ENCODE peak calls at places on chromosomes 1 and 21, in eight cellular contexts. One of them, this sample, is unnamed.

GRCh38 chr1:226656201-226656600 is 82.9 kb downstream of the ITPKB start:
- DNase-seq in MCF 10A: no peak
- DNase-seq in pancreas: no peak
- DNase-seq in thoracic aorta: no peak
- DNase-seq in colonic mucosa: peak; percentile 60
- DNase-seq in fibroblast of pulmonary artery: no peak
- DNase-seq in A549: no peak
- DNase-seq in vagina: no peak
- DNase-seq in this sample: no peak

GRCh38 chr1:1063945-1064831 is 9.9 kb downstream of the RNF223 start:
- DNase-seq in MCF 10A: peak; percentile 85
- DNase-seq in pancreas: peak; percentile 87
- DNase-seq in thoracic aorta: no peak
- DNase-seq in colonic mucosa: peak; percentile 73
- DNase-seq in fibroblast of pulmonary artery: peak; percentile 83
- DNase-seq in A549: peak; percentile 67
- DNase-seq in vagina: no peak
- DNase-seq in this sample: peak; percentile 53

GRCh38 chr1:215262106-215262505 is 179.6 kb downstream of the KCNK2 start:
- DNase-seq in MCF 10A: no peak
- DNase-seq in pancreas: no peak
- DNase-seq in thoracic aorta: no peak
- DNase-seq in colonic mucosa: no peak
- DNase-seq in fibroblast of pulmonary artery: no peak
- DNase-seq in A549: no peak
- DNase-seq in vagina: no peak
- DNase-seq in this sample: no peak

GRCh38 chr1:230425252-230426061 is 675 bp downstream of the PGBD5 start:
- DNase-seq in MCF 10A: no peak
- DNase-seq in pancreas: peak; percentile 68
- DNase-seq in thoracic aorta: no peak
- DNase-seq in colonic mucosa: no peak
- DNase-seq in fibroblast of pulmonary artery: no peak
- DNase-seq in A549: no peak
- DNase-seq in vagina: no peak
- DNase-seq in this sample: no peak

GRCh38 chr1:190373705-190374336 is 103.8 kb downstream of the BRINP3 start:
- DNase-seq in MCF 10A: peak; percentile 67
- DNase-seq in pancreas: no peak
- DNase-seq in thoracic aorta: no peak
- DNase-seq in colonic mucosa: no peak
- DNase-seq in fibroblast of pulmonary artery: peak; percentile 49
- DNase-seq in A549: no peak
- DNase-seq in vagina: no peak
- DNase-seq in this sample: no peak

GRCh38 chr1:84862810-84863251 is 30.2 kb downstream of the LPAR3 start:
- DNase-seq in MCF 10A: no peak
- DNase-seq in pancreas: no peak
- DNase-seq in thoracic aorta: no peak
- DNase-seq in colonic mucosa: no peak
- DNase-seq in fibroblast of pulmonary artery: no peak
- DNase-seq in A549: no peak
- DNase-seq in vagina: no peak
- DNase-seq in this sample: no peak

GRCh38 chr1:63272811-63273210 is 49.6 kb upstream of the FOXD3 start:
- DNase-seq in MCF 10A: no peak
- DNase-seq in pancreas: no peak
- DNase-seq in thoracic aorta: no peak
- DNase-seq in colonic mucosa: no peak
- DNase-seq in fibroblast of pulmonary artery: no peak
- DNase-seq in A549: no peak
- DNase-seq in vagina: no peak
- DNase-seq in this sample: no peak

GRCh38 chr1:15277933-15278332 is 30.9 kb downstream of the FHAD1 start:
- DNase-seq in MCF 10A: no peak
- DNase-seq in pancreas: no peak
- DNase-seq in thoracic aorta: no peak
- DNase-seq in colonic mucosa: no peak
- DNase-seq in fibroblast of pulmonary artery: no peak
- DNase-seq in A549: no peak
- DNase-seq in vagina: no peak
- DNase-seq in this sample: no peak

GRCh38 chr1:6111571-6111970 is 65.9 kb downstream of the KCNAB2 start:
- DNase-seq in MCF 10A: peak; percentile 81
- DNase-seq in pancreas: peak; percentile 32
- DNase-seq in thoracic aorta: no peak
- DNase-seq in colonic mucosa: no peak
- DNase-seq in fibroblast of pulmonary artery: no peak
- DNase-seq in A549: no peak
- DNase-seq in vagina: no peak
- DNase-seq in this sample: no peak

GRCh38 chr1:62358974-62359373 is 39.7 kb upstream of the KANK4 start:
- DNase-seq in MCF 10A: no peak
- DNase-seq in pancreas: no peak
- DNase-seq in thoracic aorta: no peak
- DNase-seq in colonic mucosa: no peak
- DNase-seq in fibroblast of pulmonary artery: no peak
- DNase-seq in A549: no peak
- DNase-seq in vagina: no peak
- DNase-seq in this sample: no peak

GRCh38 chr1:37513795-37514349 is 694 bp downstream of the MEAF6 start:
- DNase-seq in MCF 10A: peak; percentile 23
- DNase-seq in pancreas: peak; percentile 67
- DNase-seq in thoracic aorta: no peak
- DNase-seq in colonic mucosa: peak; percentile 34
- DNase-seq in fibroblast of pulmonary artery: no peak
- DNase-seq in A549: no peak
- DNase-seq in vagina: no peak
- DNase-seq in this sample: peak; percentile 1

GRCh38 chr1:64471218-64471719 is 1.3 kb downstream of the CACHD1 start:
- DNase-seq in MCF 10A: peak; percentile 25
- DNase-seq in pancreas: peak; percentile 77
- DNase-seq in thoracic aorta: no peak
- DNase-seq in colonic mucosa: peak; percentile 39
- DNase-seq in fibroblast of pulmonary artery: peak; percentile 9
- DNase-seq in A549: no peak
- DNase-seq in vagina: no peak
- DNase-seq in this sample: peak; percentile 12

GRCh38 chr1:218171302-218171893 is 113.7 kb upstream of the RRP15 start:
- DNase-seq in MCF 10A: peak; percentile 68
- DNase-seq in pancreas: no peak
- DNase-seq in thoracic aorta: no peak
- DNase-seq in colonic mucosa: no peak
- DNase-seq in fibroblast of pulmonary artery: peak; percentile 66
- DNase-seq in A549: peak; percentile 7
- DNase-seq in vagina: no peak
- DNase-seq in this sample: peak; percentile 28

GRCh38 chr21:45768741-45769049 is 125.2 kb downstream of the PCBP3 start:
- DNase-seq in MCF 10A: peak; percentile 18
- DNase-seq in pancreas: no peak
- DNase-seq in thoracic aorta: no peak
- DNase-seq in colonic mucosa: no peak
- DNase-seq in fibroblast of pulmonary artery: no peak
- DNase-seq in A549: no peak
- DNase-seq in vagina: no peak
- DNase-seq in this sample: no peak

GRCh38 chr1:17943506-17943905 is 164.1 kb upstream of the IGSF21 start:
- DNase-seq in MCF 10A: no peak
- DNase-seq in pancreas: no peak
- DNase-seq in thoracic aorta: no peak
- DNase-seq in colonic mucosa: no peak
- DNase-seq in fibroblast of pulmonary artery: no peak
- DNase-seq in A549: no peak
- DNase-seq in vagina: no peak
- DNase-seq in this sample: no peak

GRCh38 chr1:173914366-173914871 is 2.7 kb downstream of the SERPINC1 start:
- DNase-seq in MCF 10A: peak; percentile 79
- DNase-seq in pancreas: no peak
- DNase-seq in thoracic aorta: no peak
- DNase-seq in colonic mucosa: peak; percentile 29
- DNase-seq in fibroblast of pulmonary artery: peak; percentile 29
- DNase-seq in A549: peak; percentile 71
- DNase-seq in vagina: no peak
- DNase-seq in this sample: peak; percentile 9

GRCh38 chr1:89051944-89052312 is 13.1 kb downstream of the GBP1 start:
- DNase-seq in MCF 10A: no peak
- DNase-seq in pancreas: no peak
- DNase-seq in thoracic aorta: no peak
- DNase-seq in colonic mucosa: no peak
- DNase-seq in fibroblast of pulmonary artery: no peak
- DNase-seq in A549: no peak
- DNase-seq in vagina: no peak
- DNase-seq in this sample: no peak

GRCh38 chr1:188065917-188066316 is 1237.2 kb downstream of the PLA2G4A start:
- DNase-seq in MCF 10A: peak; percentile 43
- DNase-seq in pancreas: no peak
- DNase-seq in thoracic aorta: no peak
- DNase-seq in colonic mucosa: no peak
- DNase-seq in fibroblast of pulmonary artery: peak; percentile 39
- DNase-seq in A549: no peak
- DNase-seq in vagina: no peak
- DNase-seq in this sample: peak; percentile 4

GRCh38 chr1:172818841-172819527 is 160.1 kb downstream of the FASLG start:
- DNase-seq in MCF 10A: no peak
- DNase-seq in pancreas: no peak
- DNase-seq in thoracic aorta: no peak
- DNase-seq in colonic mucosa: no peak
- DNase-seq in fibroblast of pulmonary artery: no peak
- DNase-seq in A549: no peak
- DNase-seq in vagina: no peak
- DNase-seq in this sample: no peak

GRCh38 chr1:154337253-154337894 is 12.0 kb downstream of the ATP8B2 start:
- DNase-seq in MCF 10A: no peak
- DNase-seq in pancreas: no peak
- DNase-seq in thoracic aorta: no peak
- DNase-seq in colonic mucosa: no peak
- DNase-seq in fibroblast of pulmonary artery: no peak
- DNase-seq in A549: no peak
- DNase-seq in vagina: no peak
- DNase-seq in this sample: no peak

GRCh38 chr1:110750446-110751029 is 75.8 kb upstream of the KCNA3 start:
- DNase-seq in MCF 10A: no peak
- DNase-seq in pancreas: no peak
- DNase-seq in thoracic aorta: no peak
- DNase-seq in colonic mucosa: no peak
- DNase-seq in fibroblast of pulmonary artery: no peak
- DNase-seq in A549: no peak
- DNase-seq in vagina: no peak
- DNase-seq in this sample: no peak

GRCh38 chr21:39484711-39485264 is 33.0 kb downstream of the SH3BGR start:
- DNase-seq in MCF 10A: no peak
- DNase-seq in pancreas: no peak
- DNase-seq in thoracic aorta: no peak
- DNase-seq in colonic mucosa: no peak
- DNase-seq in fibroblast of pulmonary artery: no peak
- DNase-seq in A549: no peak
- DNase-seq in vagina: no peak
- DNase-seq in this sample: no peak

GRCh38 chr1:246271516-246271915 is 235.6 kb downstream of the SMYD3 start:
- DNase-seq in MCF 10A: no peak
- DNase-seq in pancreas: no peak
- DNase-seq in thoracic aorta: no peak
- DNase-seq in colonic mucosa: no peak
- DNase-seq in fibroblast of pulmonary artery: peak; percentile 65
- DNase-seq in A549: no peak
- DNase-seq in vagina: no peak
- DNase-seq in this sample: no peak

GRCh38 chr1:202812176-202813026 is 1.6 kb downstream of the PCAT6 start:
- DNase-seq in MCF 10A: no peak
- DNase-seq in pancreas: no peak
- DNase-seq in thoracic aorta: no peak
- DNase-seq in colonic mucosa: peak; percentile 69
- DNase-seq in fibroblast of pulmonary artery: no peak
- DNase-seq in A549: no peak
- DNase-seq in vagina: no peak
- DNase-seq in this sample: no peak
- TF ChIP-seq CTCF in MCF 10A: no peak
- TF ChIP-seq CTCF in pancreas: no peak
- TF ChIP-seq CTCF in thoracic aorta: no peak
- TF ChIP-seq CTCF in colonic mucosa: no peak
- TF ChIP-seq CTCF in fibroblast of pulmonary artery: no peak
- TF ChIP-seq CTCF in A549: no peak
- TF ChIP-seq CTCF in vagina: no peak
- TF ChIP-seq CTCF in this sample: no peak

GRCh38 chr1:11707621-11708276 is 16.2 kb downstream of the DRAXIN start:
- DNase-seq in MCF 10A: no peak
- DNase-seq in pancreas: peak; percentile 84
- DNase-seq in thoracic aorta: no peak
- DNase-seq in colonic mucosa: no peak
- DNase-seq in fibroblast of pulmonary artery: no peak
- DNase-seq in A549: no peak
- DNase-seq in vagina: no peak
- DNase-seq in this sample: no peak
- TF ChIP-seq CTCF in MCF 10A: no peak
- TF ChIP-seq CTCF in pancreas: no peak
- TF ChIP-seq CTCF in thoracic aorta: no peak
- TF ChIP-seq CTCF in colonic mucosa: no peak
- TF ChIP-seq CTCF in fibroblast of pulmonary artery: no peak
- TF ChIP-seq CTCF in A549: no peak
- TF ChIP-seq CTCF in vagina: no peak
- TF ChIP-seq CTCF in this sample: no peak

DNA sequence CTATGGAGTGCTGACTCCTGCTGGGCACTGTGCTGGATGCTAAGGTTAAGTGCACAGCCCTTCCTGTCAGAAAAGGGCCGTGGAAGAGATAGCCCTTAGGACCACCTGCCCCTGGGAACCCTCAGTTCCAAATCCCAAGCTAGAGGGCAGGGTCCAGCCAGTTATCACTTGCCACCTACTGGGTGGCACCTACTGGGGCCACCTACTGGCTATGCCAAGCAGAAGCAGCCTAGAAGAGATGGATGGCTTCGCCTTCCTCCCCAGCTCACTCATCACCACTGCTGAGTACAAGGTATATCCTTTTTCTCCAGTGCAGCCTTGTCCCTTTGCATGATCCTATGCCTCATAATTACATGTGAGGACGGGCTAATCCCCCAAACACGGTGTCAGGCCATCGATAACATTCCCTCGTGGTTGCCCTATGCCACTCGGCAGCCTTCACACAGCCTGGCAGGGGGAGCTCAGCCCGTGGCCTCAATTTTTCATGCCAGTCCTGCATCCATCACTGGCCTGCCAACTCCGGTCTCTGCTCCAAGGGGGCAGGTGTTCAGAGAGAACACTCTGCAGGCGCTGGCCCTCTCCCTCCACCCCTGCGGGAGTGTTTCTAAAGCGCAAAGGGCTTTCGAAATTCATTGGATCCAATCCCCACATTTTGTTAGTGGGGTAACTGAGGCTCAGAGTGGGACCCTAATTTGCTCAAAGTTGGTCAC is 49.0 kb downstream of the SYT2 start:
- DNase-seq in MCF 10A: peak; percentile 42
- DNase-seq in pancreas: no peak
- DNase-seq in thoracic aorta: no peak
- DNase-seq in colonic mucosa: no peak
- DNase-seq in fibroblast of pulmonary artery: no peak
- DNase-seq in A549: peak; percentile 53
- DNase-seq in vagina: no peak
- DNase-seq in this sample: no peak
- TF ChIP-seq CTCF in MCF 10A: peak; percentile 59
- TF ChIP-seq CTCF in pancreas: no peak
- TF ChIP-seq CTCF in thoracic aorta: no peak
- TF ChIP-seq CTCF in colonic mucosa: peak; percentile 20
- TF ChIP-seq CTCF in fibroblast of pulmonary artery: peak; percentile 21
- TF ChIP-seq CTCF in A549: peak; percentile 2
- TF ChIP-seq CTCF in vagina: no peak
- TF ChIP-seq CTCF in this sample: peak; percentile 64

GRCh38 chr1:150149490-150150453 is at the start of gene PLEKHO1:
- DNase-seq in MCF 10A: peak; percentile 79
- DNase-seq in pancreas: peak; percentile 84
- DNase-seq in thoracic aorta: peak; percentile 77
- DNase-seq in colonic mucosa: peak; percentile 73
- DNase-seq in fibroblast of pulmonary artery: peak; percentile 86
- DNase-seq in A549: peak; percentile 63
- DNase-seq in vagina: peak; percentile 72
- DNase-seq in this sample: peak; percentile 63
- TF ChIP-seq CTCF in MCF 10A: no peak
- TF ChIP-seq CTCF in pancreas: no peak
- TF ChIP-seq CTCF in thoracic aorta: no peak
- TF ChIP-seq CTCF in colonic mucosa: no peak
- TF ChIP-seq CTCF in fibroblast of pulmonary artery: no peak
- TF ChIP-seq CTCF in A549: no peak
- TF ChIP-seq CTCF in vagina: no peak
- TF ChIP-seq CTCF in this sample: no peak